ENCODE peak calls at places on chromosome 11, in six cellular contexts. E, Q, Z, K, O and D are unnamed samples. For H3K36me3 and H3K4me1, the result is how much of the 10 kb centered on the place peaks cover.

GRCh38 chr11:84249344-84250135 is 963.4 kb upstream of the CCDC90B start:
- DNase-seq in Z (no peak), E (no peak), K (no peak), Q (no peak), O (no peak), D (no peak)

GRCh38 chr11:69183613-69184012 is 27.9 kb downstream of the SMIM38 start:
- DNase-seq in Q (no peak), Z (peak), K (no peak), O (no peak), E (no peak), D (no peak)

GRCh38 chr11:11081273-11081672 is 223.4 kb upstream of the ZBED5 start:
- DNase-seq in Z (no peak), K (no peak), E (no peak), Q (no peak), O (no peak), D (no peak)

GRCh38 chr11:91608662-91609061 is 616.0 kb upstream of the FAT3 start:
- DNase-seq in K (no peak), Q (no peak), O (no peak), E (no peak), Z (no peak), D (no peak)

GRCh38 chr11:108115495-108116140 is 5.7 kb upstream of the ACAT1 start:
- DNase-seq in Q (peak), Z (peak), O (peak), E (peak), K (no peak), D (no peak)

GRCh38 chr11:92667446-92668165 is 301.8 kb upstream of the MTNR1B start:
- DNase-seq in K (no peak), O (no peak), Q (no peak), Z (no peak), E (no peak), D (no peak)

GRCh38 chr11:114077482-114078305 is 18.2 kb downstream of the ZBTB16 start:
- DNase-seq in Z (no peak), Q (peak), O (no peak), E (no peak), K (peak), D (peak)

GRCh38 chr11:63880031-63880841 is 36.7 kb downstream of the RCOR2 start:
- DNase-seq in E (no peak), K (no peak), O (no peak), Z (no peak), Q (no peak), D (no peak)

GRCh38 chr11:133078591-133079179 is 453.6 kb downstream of the OPCML start:
- DNase-seq in Z (no peak), E (no peak), Q (no peak), K (no peak), O (no peak), D (peak)

GRCh38 chr11:132030896-132031295 is 660.5 kb downstream of the NTM start:
- DNase-seq in O (no peak), E (no peak), K (no peak), Q (no peak), Z (no peak), D (no peak)

GRCh38 chr11:94128171-94128745 is 383 bp upstream of the PANX1 start:
- DNase-seq in Q (no peak), K (no peak), E (no peak), Z (no peak), O (no peak), D (no peak)

GRCh38 chr11:2306971-2307732 is 5.3 kb downstream of the TSPAN32 start:
- DNase-seq in E (no peak), K (no peak), O (no peak), Z (no peak), Q (peak), D (no peak)

GRCh38 chr11:104433751-104434150 is 269.8 kb upstream of the PDGFD start:
- DNase-seq in K (no peak), O (no peak), Z (no peak), Q (no peak), E (no peak), D (no peak)

GRCh38 chr11:75826463-75827220 is 11.6 kb downstream of the UVRAG start:
- DNase-seq in Q (no peak), K (no peak), O (no peak), Z (no peak), E (no peak), D (no peak)

GRCh38 chr11:76662656-76663460 is 7.7 kb downstream of the LRRC32 start:
- DNase-seq in Q (no peak), O (no peak), E (no peak), Z (no peak), K (no peak), D (no peak)

GRCh38 chr11:44934735-44935250 is 15.9 kb downstream of the TP53I11 start:
- DNase-seq in K (no peak), O (no peak), Z (no peak), Q (no peak), E (no peak), D (no peak)
- H3K36me3 ChIP-seq in K (under half), O (under half), Z (under half), Q (under half), E (under half), D (under half)

GRCh38 chr11:121463689-121464335 is 11.0 kb upstream of the SORL1-AS1 start:
- DNase-seq in Z (no peak), K (no peak), O (no peak), E (no peak), Q (no peak), D (no peak)

GRCh38 chr11:121461843-121462242 is 9.1 kb upstream of the SORL1-AS1 start:
- DNase-seq in E (no peak), Q (no peak), O (no peak), K (no peak), Z (no peak), D (no peak)

GRCh38 chr11:121458551-121458950 is 5.8 kb upstream of the SORL1-AS1 start:
- DNase-seq in Z (no peak), K (no peak), O (no peak), Q (no peak), E (no peak), D (no peak)

GRCh38 chr11:121459413-121460041 is 6.8 kb upstream of the SORL1-AS1 start:
- DNase-seq in E (no peak), K (peak), Z (no peak), Q (no peak), O (no peak), D (peak)

GRCh38 chr11:121460941-121461514 is 8.3 kb upstream of the SORL1-AS1 start:
- DNase-seq in Q (no peak), E (no peak), Z (no peak), O (no peak), K (no peak), D (no peak)
- H3K4me1 ChIP-seq in Q (under half), E (under half), Z (under half), O (under half), K (half or more), D (half or more)

DNA sequence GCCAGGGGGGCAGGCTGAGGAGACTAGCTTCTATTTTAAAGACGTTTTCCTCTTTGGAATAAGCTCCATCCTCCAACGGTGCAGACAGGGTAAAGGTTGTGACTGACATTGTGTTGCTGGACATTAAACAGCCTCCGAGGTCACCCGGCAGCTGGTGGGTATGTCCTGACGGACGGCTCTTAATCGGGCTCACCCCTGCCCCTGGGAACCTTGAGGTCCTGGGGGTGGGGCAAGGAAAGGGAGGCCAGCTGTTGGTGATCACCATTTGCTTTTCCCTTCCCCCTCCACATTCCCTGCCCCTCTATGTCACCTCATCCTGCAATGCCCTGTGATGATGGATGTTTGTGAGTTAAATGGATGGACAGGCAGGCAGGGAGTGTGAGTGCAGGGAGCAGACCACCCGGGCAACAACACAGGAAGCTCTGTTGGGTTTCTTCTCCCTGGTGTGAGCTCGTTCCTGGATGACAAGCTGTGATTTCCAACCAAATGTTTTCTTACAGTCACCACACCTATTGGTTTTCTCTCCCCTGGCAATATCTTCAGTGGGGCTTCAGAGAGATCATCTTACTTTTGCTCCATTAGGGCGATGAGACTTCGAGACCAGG is 26.2 kb downstream of the APLNR start:
- DNase-seq in Z (no peak), E (no peak), K (no peak), O (no peak), Q (no peak), D (no peak)
- H3K27ac ChIP-seq in Z (no peak), E (no peak), K (no peak), O (no peak), Q (no peak), D (no peak)

DNA sequence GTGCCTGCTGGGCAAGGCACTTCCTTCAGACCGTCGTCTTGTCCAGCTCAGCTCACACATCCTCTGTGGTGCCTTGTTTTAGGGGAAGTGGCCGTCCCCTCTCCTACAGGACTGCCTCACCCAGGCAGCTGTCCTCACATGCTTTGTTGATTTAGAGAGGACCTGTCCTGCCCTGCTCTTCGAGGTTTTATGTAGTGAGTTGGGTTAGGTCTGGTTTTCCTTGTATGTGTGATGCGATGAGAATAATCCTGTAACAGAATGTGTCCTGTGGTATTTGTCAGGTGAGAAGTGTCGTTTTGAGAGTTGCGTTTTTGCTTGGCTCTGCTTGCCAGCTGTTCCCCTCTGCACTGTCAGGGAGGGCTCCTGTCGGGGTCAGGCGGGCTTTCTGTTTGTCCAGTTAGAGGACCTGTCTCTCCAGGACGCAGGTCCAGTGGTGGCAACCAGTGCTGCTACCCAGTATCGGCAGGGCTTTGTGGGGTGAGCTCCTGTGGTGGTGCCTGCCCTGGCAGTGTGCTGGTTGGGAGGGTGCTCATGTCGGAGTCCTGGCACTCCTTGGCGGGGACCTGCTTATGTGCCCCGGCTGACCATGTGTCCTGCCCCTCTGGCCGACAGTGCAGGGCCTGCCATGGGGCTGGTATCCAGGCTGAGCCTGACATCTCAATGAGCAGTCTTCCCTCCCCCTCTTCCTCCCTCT is 41.3 kb downstream of the MUC6 start:
- DNase-seq in Q (no peak), Z (no peak), K (no peak), E (no peak), O (no peak), D (no peak)
- H3K36me3 ChIP-seq in Q (under half), Z (under half), K (under half), E (under half), O (under half), D (under half)

GRCh38 chr11:8340299-8340698 is 76.6 kb upstream of the LMO1 start:
- DNase-seq in Q (no peak), O (no peak), E (no peak), K (no peak), Z (no peak), D (no peak)

GRCh38 chr11:8337396-8337795 is 73.7 kb upstream of the LMO1 start:
- DNase-seq in Z (no peak), O (no peak), K (no peak), Q (no peak), E (no peak), D (no peak)

GRCh38 chr11:8338138-8338537 is 74.5 kb upstream of the LMO1 start:
- DNase-seq in Z (no peak), Q (peak), O (no peak), E (peak), K (no peak), D (no peak)

GRCh38 chr11:8341966-8342365 is 78.3 kb upstream of the LMO1 start:
- DNase-seq in O (no peak), Z (peak), Q (no peak), E (no peak), K (no peak), D (no peak)

DNA sequence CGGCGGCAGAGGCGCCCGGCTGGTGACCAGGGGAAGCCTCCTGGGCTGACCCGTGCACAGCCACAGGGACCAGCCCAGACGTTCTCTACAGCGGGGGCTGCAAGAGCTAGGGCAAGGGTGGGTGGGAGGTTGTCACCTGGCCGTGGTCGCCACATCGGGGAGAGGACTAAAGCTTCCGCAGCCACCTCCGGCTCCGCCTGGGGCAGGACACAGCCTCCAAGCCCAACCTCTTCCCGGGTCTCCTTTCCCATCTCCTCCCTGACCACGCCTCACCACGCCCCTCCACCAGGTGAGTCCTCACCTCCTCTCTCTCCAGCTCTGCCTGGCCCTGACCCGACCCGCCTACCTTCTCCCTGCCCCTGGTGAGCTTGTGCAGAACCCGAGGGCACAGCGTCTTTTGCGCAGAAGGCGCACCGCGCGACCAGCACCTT is 75.9 kb upstream of the LMO1 start:
- DNase-seq in Q (no peak), E (no peak), Z (no peak), K (no peak), O (no peak), D (no peak)
- H3K4me1 ChIP-seq in Q (under half), E (under half), Z (under half), K (under half), O (under half), D (under half)

DNA sequence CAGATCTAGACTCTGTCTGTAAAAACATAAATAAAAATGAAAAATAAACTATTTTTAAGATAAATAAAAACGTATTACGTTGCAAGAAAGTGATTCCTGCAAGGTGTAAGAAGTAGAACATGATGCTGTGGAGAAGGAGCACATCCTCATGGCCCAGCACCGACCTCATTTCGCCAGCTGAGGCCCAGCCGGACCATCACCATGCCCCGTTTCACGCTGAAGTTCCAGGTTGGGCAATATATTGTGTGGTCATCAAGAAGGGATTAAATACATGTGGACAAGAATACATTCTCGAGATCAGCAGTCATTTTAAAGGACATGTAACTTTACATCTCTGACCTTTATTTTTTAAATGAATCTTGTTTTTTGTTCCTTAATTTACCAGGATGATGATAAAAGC is 20.7 kb upstream of the CTTN start:
- DNase-seq in Q (no peak), E (no peak), Z (peak), K (no peak), O (no peak), D (no peak)
- H3K27ac ChIP-seq in Q (no peak), E (no peak), Z (no peak), K (no peak), O (no peak), D (no peak)

DNA sequence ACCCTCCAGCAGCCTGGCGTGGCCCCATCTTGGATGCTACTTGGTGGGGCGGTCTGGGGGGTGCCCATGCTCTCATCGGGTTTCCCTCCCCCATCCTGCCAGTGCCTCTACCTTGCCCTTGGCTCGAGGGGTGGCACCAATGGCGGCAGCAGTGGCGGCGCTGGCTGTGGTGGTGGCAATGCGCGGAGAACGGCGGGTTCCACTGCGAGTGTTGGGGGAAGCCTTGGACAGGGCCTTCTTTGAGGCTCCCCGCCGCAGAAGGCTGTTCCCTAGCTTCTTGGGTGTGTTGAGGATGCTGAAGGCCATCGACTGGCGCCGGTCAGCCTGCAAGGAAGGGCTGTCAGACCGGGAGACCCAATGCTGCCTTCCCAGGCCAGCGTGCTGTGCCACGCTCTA is 5.1 kb downstream of the IL18BP start:
- DNase-seq in Q (no peak), O (no peak), Z (no peak), K (no peak), E (no peak), D (no peak)
- H3K36me3 ChIP-seq in Q (under half), O (under half), Z (under half), K (half or more), E (half or more), D (half or more)

DNA sequence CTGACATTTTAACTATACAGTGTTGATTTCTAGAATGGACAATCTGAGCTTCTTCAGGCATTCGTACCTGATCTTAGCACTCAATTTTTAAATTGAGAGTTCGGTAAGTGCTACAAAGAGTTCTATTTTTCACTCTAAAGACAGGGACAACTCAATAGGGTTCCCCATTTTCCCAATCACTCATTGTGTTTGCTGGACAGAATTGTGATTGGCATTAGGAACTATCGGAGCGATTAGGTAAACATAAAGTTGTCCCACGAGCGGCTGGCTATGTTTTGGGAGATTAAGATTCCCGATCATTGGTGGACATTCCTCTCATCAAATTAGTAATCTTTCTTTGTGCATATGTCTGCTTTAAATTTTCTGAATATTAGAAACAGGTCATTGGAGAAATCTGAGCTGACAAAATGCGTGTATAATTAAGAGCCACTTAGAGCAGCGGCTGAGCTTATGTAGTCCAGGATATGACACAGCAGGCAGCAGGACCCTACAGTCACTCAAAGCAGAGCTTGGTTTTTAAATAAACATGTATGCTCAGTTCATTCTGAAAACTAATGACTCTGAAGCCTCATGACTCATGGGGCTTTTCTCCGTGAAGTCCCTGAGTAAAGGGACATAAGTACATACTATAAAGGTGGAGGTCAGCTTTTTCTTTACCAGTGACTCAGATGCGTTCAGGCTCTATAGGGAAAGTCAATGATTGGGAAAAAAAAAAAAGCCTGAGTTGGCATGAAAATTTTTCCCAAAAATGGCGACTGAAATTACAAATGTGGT is 109.4 kb downstream of the GRIA4 start:
- DNase-seq in Q (no peak), O (no peak), E (no peak), K (no peak), Z (no peak), D (no peak)
- H3K4me1 ChIP-seq in Q (under half), O (under half), E (under half), K (under half), Z (under half), D (under half)